ENCODE peak calls at places on chromosome 4, in six cellular contexts. One of them, this sample, is unnamed.

GRCh38 chr4:23033796-23034195 is 341.1 kb downstream of the GBA3 start:
- DNase-seq in heart right ventricle: no peak
- DNase-seq in HS-5: no peak
- DNase-seq in HFF-Myc: no peak
- DNase-seq in Calu3: no peak
- DNase-seq in activated T-cell treated with anti-CD3 and anti-CD28 coated beads for 1 hour: no peak
- DNase-seq in this sample: no peak

GRCh38 chr4:128512767-128513322 is 225.2 kb upstream of the PGRMC2 start:
- DNase-seq in activated T-cell treated with anti-CD3 and anti-CD28 coated beads for 1 hour: no peak
- DNase-seq in heart right ventricle: no peak
- DNase-seq in HS-5: no peak
- DNase-seq in Calu3: no peak
- DNase-seq in HFF-Myc: no peak
- DNase-seq in this sample: no peak

GRCh38 chr4:95548738-95549245 is at the start of gene UNC5C:
- DNase-seq in HFF-Myc: no peak
- DNase-seq in HS-5: no peak
- DNase-seq in heart right ventricle: peak; percentile 78
- DNase-seq in activated T-cell treated with anti-CD3 and anti-CD28 coated beads for 1 hour: no peak
- DNase-seq in Calu3: peak; percentile 7
- DNase-seq in this sample: no peak

GRCh38 chr4:108036252-108036651 is 46.6 kb downstream of the HADH start:
- DNase-seq in activated T-cell treated with anti-CD3 and anti-CD28 coated beads for 1 hour: peak; percentile 41
- DNase-seq in HS-5: no peak
- DNase-seq in heart right ventricle: no peak
- DNase-seq in Calu3: no peak
- DNase-seq in HFF-Myc: no peak
- DNase-seq in this sample: no peak

GRCh38 chr4:75985116-75985515 is 5.6 kb downstream of the SDAD1 start:
- DNase-seq in HFF-Myc: peak; percentile 37
- DNase-seq in Calu3: no peak
- DNase-seq in HS-5: peak; percentile 75
- DNase-seq in activated T-cell treated with anti-CD3 and anti-CD28 coated beads for 1 hour: no peak
- DNase-seq in heart right ventricle: no peak
- DNase-seq in this sample: no peak

GRCh38 chr4:3871181-3871852 is 105.1 kb downstream of the ADRA2C start:
- DNase-seq in Calu3: no peak
- DNase-seq in heart right ventricle: no peak
- DNase-seq in activated T-cell treated with anti-CD3 and anti-CD28 coated beads for 1 hour: no peak
- DNase-seq in HS-5: no peak
- DNase-seq in HFF-Myc: no peak
- DNase-seq in this sample: no peak

GRCh38 chr4:173413043-173413442 is 14.1 kb upstream of the SCRG1 start:
- DNase-seq in HFF-Myc: peak; percentile 17
- DNase-seq in Calu3: no peak
- DNase-seq in heart right ventricle: no peak
- DNase-seq in HS-5: no peak
- DNase-seq in activated T-cell treated with anti-CD3 and anti-CD28 coated beads for 1 hour: no peak
- DNase-seq in this sample: no peak

GRCh38 chr4:168811793-168812651 is 198.0 kb downstream of the CBR4 start:
- DNase-seq in activated T-cell treated with anti-CD3 and anti-CD28 coated beads for 1 hour: no peak
- DNase-seq in Calu3: no peak
- DNase-seq in heart right ventricle: no peak
- DNase-seq in HS-5: no peak
- DNase-seq in HFF-Myc: peak; percentile 62
- DNase-seq in this sample: no peak

GRCh38 chr4:74055096-74055495 is 16.6 kb upstream of the CXCL3 start:
- DNase-seq in heart right ventricle: no peak
- DNase-seq in Calu3: no peak
- DNase-seq in activated T-cell treated with anti-CD3 and anti-CD28 coated beads for 1 hour: no peak
- DNase-seq in HFF-Myc: no peak
- DNase-seq in HS-5: no peak
- DNase-seq in this sample: peak; percentile 37

GRCh38 chr4:168856312-168856711 is 153.7 kb downstream of the CBR4 start:
- DNase-seq in HS-5: peak; percentile 65
- DNase-seq in HFF-Myc: no peak
- DNase-seq in Calu3: no peak
- DNase-seq in heart right ventricle: no peak
- DNase-seq in activated T-cell treated with anti-CD3 and anti-CD28 coated beads for 1 hour: no peak
- DNase-seq in this sample: no peak

GRCh38 chr4:160180206-160180605 is 1077.3 kb downstream of the RAPGEF2 start:
- DNase-seq in activated T-cell treated with anti-CD3 and anti-CD28 coated beads for 1 hour: no peak
- DNase-seq in Calu3: no peak
- DNase-seq in heart right ventricle: no peak
- DNase-seq in HS-5: peak; percentile 87
- DNase-seq in HFF-Myc: no peak
- DNase-seq in this sample: no peak

GRCh38 chr4:6768539-6768905 is 14.0 kb upstream of the KIAA0232 start:
- DNase-seq in HFF-Myc: no peak
- DNase-seq in activated T-cell treated with anti-CD3 and anti-CD28 coated beads for 1 hour: no peak
- DNase-seq in Calu3: no peak
- DNase-seq in HS-5: no peak
- DNase-seq in heart right ventricle: no peak
- DNase-seq in this sample: no peak

GRCh38 chr4:88672987-88673386 is 24.6 kb downstream of the NAP1L5 start:
- DNase-seq in HS-5: no peak
- DNase-seq in HFF-Myc: no peak
- DNase-seq in heart right ventricle: no peak
- DNase-seq in Calu3: peak; percentile 32
- DNase-seq in activated T-cell treated with anti-CD3 and anti-CD28 coated beads for 1 hour: no peak
- DNase-seq in this sample: peak; percentile 17

GRCh38 chr4:76486588-76487276 is 51.7 kb downstream of the SHROOM3 start:
- DNase-seq in Calu3: no peak
- DNase-seq in HFF-Myc: no peak
- DNase-seq in HS-5: no peak
- DNase-seq in activated T-cell treated with anti-CD3 and anti-CD28 coated beads for 1 hour: no peak
- DNase-seq in heart right ventricle: no peak
- DNase-seq in this sample: no peak

GRCh38 chr4:137601924-137602323 is 69.6 kb upstream of the PCDH18 start:
- DNase-seq in HS-5: no peak
- DNase-seq in HFF-Myc: no peak
- DNase-seq in heart right ventricle: no peak
- DNase-seq in activated T-cell treated with anti-CD3 and anti-CD28 coated beads for 1 hour: no peak
- DNase-seq in Calu3: no peak
- DNase-seq in this sample: no peak

GRCh38 chr4:29052266-29052665 is 1667.9 kb upstream of the PCDH7 start:
- DNase-seq in activated T-cell treated with anti-CD3 and anti-CD28 coated beads for 1 hour: no peak
- DNase-seq in HS-5: no peak
- DNase-seq in heart right ventricle: no peak
- DNase-seq in HFF-Myc: no peak
- DNase-seq in Calu3: no peak
- DNase-seq in this sample: no peak

GRCh38 chr4:9762823-9763475 is 18.5 kb upstream of the DRD5 start:
- DNase-seq in HS-5: no peak
- DNase-seq in Calu3: peak; percentile 47
- DNase-seq in HFF-Myc: peak; percentile 22
- DNase-seq in activated T-cell treated with anti-CD3 and anti-CD28 coated beads for 1 hour: no peak
- DNase-seq in heart right ventricle: no peak
- DNase-seq in this sample: peak; percentile 87

GRCh38 chr4:186134254-186134653 is 29.8 kb downstream of the FAM149A start:
- DNase-seq in heart right ventricle: no peak
- DNase-seq in HS-5: no peak
- DNase-seq in Calu3: no peak
- DNase-seq in activated T-cell treated with anti-CD3 and anti-CD28 coated beads for 1 hour: no peak
- DNase-seq in HFF-Myc: no peak
- DNase-seq in this sample: no peak

GRCh38 chr4:134189949-134190348 is 11.6 kb downstream of the PABPC4L start:
- DNase-seq in heart right ventricle: no peak
- DNase-seq in activated T-cell treated with anti-CD3 and anti-CD28 coated beads for 1 hour: no peak
- DNase-seq in HFF-Myc: no peak
- DNase-seq in Calu3: no peak
- DNase-seq in HS-5: no peak
- DNase-seq in this sample: no peak

GRCh38 chr4:133151301-133151680 is 2.2 kb downstream of the PCDH10 start:
- DNase-seq in HS-5: no peak
- DNase-seq in Calu3: no peak
- DNase-seq in HFF-Myc: no peak
- DNase-seq in activated T-cell treated with anti-CD3 and anti-CD28 coated beads for 1 hour: no peak
- DNase-seq in heart right ventricle: no peak
- DNase-seq in this sample: no peak

GRCh38 chr4:138070816-138071215 is 171.3 kb downstream of the SLC7A11 start:
- DNase-seq in HFF-Myc: no peak
- DNase-seq in Calu3: no peak
- DNase-seq in HS-5: no peak
- DNase-seq in heart right ventricle: no peak
- DNase-seq in activated T-cell treated with anti-CD3 and anti-CD28 coated beads for 1 hour: no peak
- DNase-seq in this sample: no peak

GRCh38 chr4:34365891-34366290 is 1878.4 kb downstream of the ARAP2 start:
- DNase-seq in Calu3: no peak
- DNase-seq in activated T-cell treated with anti-CD3 and anti-CD28 coated beads for 1 hour: no peak
- DNase-seq in heart right ventricle: no peak
- DNase-seq in HS-5: no peak
- DNase-seq in HFF-Myc: no peak
- DNase-seq in this sample: no peak